ENCODE peak calls at places on chromosome 1, in seven cellular contexts. O is PC-3; Z is kidney tubule cell; V is NCI-H774; D is stimulated activated CD8-positive, alpha-beta memory T cell treated with anti-CD3 and anti-CD28 coated beads, Interleukin-4, amount 100 ng/mL, for 4 hours; R is iris pigment epithelial cell; W is NCI-H1092. X is an unnamed sample.

GRCh38 chr1:22104074-22104473 is 38.8 kb downstream of the WNT4 start:
- DNase-seq in O (no peak), Z (no peak), V (no peak), D (no peak), R (no peak), W (no peak), X (no peak)

GRCh38 chr1:63907051-63907450 is 133.2 kb downstream of the ROR1 start:
- DNase-seq in O (no peak), Z (no peak), V (no peak), D (no peak), R (no peak), W (no peak), X (no peak)

GRCh38 chr1:206560021-206560716 is 52.1 kb downstream of the EIF2D start:
- DNase-seq in O (no peak), Z (no peak), V (no peak), D (no peak), R (no peak), W (no peak), X (no peak)

GRCh38 chr1:38528600-38528999 is 331.0 kb downstream of the RRAGC start:
- DNase-seq in O (no peak), Z (no peak), V (no peak), D (no peak), R (no peak), W (no peak), X (no peak)

GRCh38 chr1:47984175-47984789 is 12.9 kb downstream of the TRABD2B start:
- DNase-seq in O (no peak), Z (peak), V (no peak), D (no peak), R (no peak), W (no peak), X (no peak)

GRCh38 chr1:13700521-13701273 is 709 bp downstream of the PRDM2 start:
- DNase-seq in O (peak), Z (peak), V (no peak), D (peak), R (no peak), W (no peak), X (peak)

GRCh38 chr1:24949331-24949881 is 19.3 kb upstream of the RUNX3 start:
- DNase-seq in O (peak), Z (peak), V (no peak), D (no peak), R (peak), W (no peak), X (no peak)

GRCh38 chr1:116472431-116472961 is 98.3 kb downstream of the CD58 start:
- DNase-seq in O (no peak), Z (peak), V (no peak), D (no peak), R (peak), W (peak), X (no peak)

GRCh38 chr1:52413410-52414104 is 9.2 kb downstream of the PRPF38A start:
- DNase-seq in O (no peak), Z (no peak), V (no peak), D (no peak), R (peak), W (no peak), X (no peak)

GRCh38 chr1:53111073-53111556 is 31.3 kb downstream of the SLC1A7 start:
- DNase-seq in O (peak), Z (no peak), V (no peak), D (no peak), R (peak), W (no peak), X (no peak)

GRCh38 chr1:197451424-197451823 is 183.4 kb downstream of the CRB1 start:
- DNase-seq in O (no peak), Z (no peak), V (no peak), D (no peak), R (no peak), W (no peak), X (no peak)

GRCh38 chr1:77948841-77949424 is 29.9 kb downstream of the FUBP1 start:
- DNase-seq in O (peak), Z (peak), V (no peak), D (no peak), R (peak), W (no peak), X (no peak)

GRCh38 chr1:231866392-231867331 is 240.1 kb downstream of the DISC1 start:
- DNase-seq in O (peak), Z (peak), V (peak), D (peak), R (peak), W (peak), X (no peak)

GRCh38 chr1:108845991-108846390 is 10.9 kb downstream of the AKNAD1 start:
- DNase-seq in O (no peak), Z (no peak), V (no peak), D (no peak), R (no peak), W (no peak), X (no peak)

GRCh38 chr1:59952065-59952464 is 25.5 kb upstream of the CYP2J2 start:
- DNase-seq in O (no peak), Z (peak), V (peak), D (no peak), R (peak), W (no peak), X (no peak)

GRCh38 chr1:230101556-230101955 is 34.5 kb downstream of the GALNT2 start:
- DNase-seq in O (no peak), Z (no peak), V (no peak), D (no peak), R (no peak), W (no peak), X (no peak)

X was measured in substantia nigra.